ENCODE peak calls at places on chromosomes 1 and 21, in seven cellular contexts. K, A, X, Q, I, Y and R are unnamed samples.
A peak's percentile ranks its signal among the peaks of the same experiment; 100 is the strongest.

GRCh38 chr1:108976658-108977057 is 13.4 kb upstream of the CLCC1 start:
- DNase-seq in K (no peak), A (no peak), X (no peak), Q (no peak), I (no peak), Y (no peak), R (no peak)

GRCh38 chr1:94240822-94241221 is 3.4 kb upstream of the ARHGAP29 start:
- DNase-seq in K (no peak), A (no peak), X (no peak), Q (no peak), I (no peak), Y (no peak), R (no peak)

GRCh38 chr1:2375923-2376260 is 15.5 kb downstream of the MORN1 start:
- DNase-seq in K (no peak), A (peak; percentile 29), X (no peak), Q (no peak), I (no peak), Y (no peak), R (peak; percentile 35)

GRCh38 chr21:8989883-8990325 is 1531.5 kb upstream of the TPTE start:
- DNase-seq in K (peak; percentile 52), A (no peak), X (no peak), Q (no peak), I (no peak), Y (no peak), R (peak; percentile 77)

GRCh38 chr1:204114606-204115005 is 37.2 kb downstream of the ETNK2 start:
- DNase-seq in K (peak; percentile 13), A (no peak), X (no peak), Q (no peak), I (no peak), Y (no peak), R (no peak)

GRCh38 chr1:165381745-165382530 is 25.4 kb upstream of the LMX1A start:
- DNase-seq in K (no peak), A (no peak), X (no peak), Q (no peak), I (no peak), Y (no peak), R (no peak)

GRCh38 chr1:15213333-15213732 is 33.7 kb upstream of the FHAD1 start:
- DNase-seq in K (no peak), A (no peak), X (no peak), Q (no peak), I (no peak), Y (no peak), R (no peak)

GRCh38 chr21:41926068-41926806 is 27.6 kb downstream of the C2CD2 start:
- DNase-seq in K (peak; percentile 59), A (no peak), X (peak; percentile 49), Q (peak; percentile 43), I (no peak), Y (no peak), R (no peak)

GRCh38 chr21:41932576-41933258 is 21.1 kb downstream of the C2CD2 start:
- DNase-seq in K (peak; percentile 92), A (peak; percentile 73), X (no peak), Q (no peak), I (no peak), Y (no peak), R (peak; percentile 82)

GRCh38 chr1:220880726-220881506 is 1.7 kb downstream of the HLX start:
- DNase-seq in K (no peak), A (peak; percentile 85), X (no peak), Q (peak; percentile 52), I (no peak), Y (no peak), R (peak; percentile 90)

GRCh38 chr1:222632749-222633148 is 14.9 kb downstream of the MIA3 start:
- DNase-seq in K (no peak), A (no peak), X (no peak), Q (no peak), I (no peak), Y (no peak), R (no peak)

GRCh38 chr1:3431266-3431665 is 23.2 kb upstream of the ARHGEF16 start:
- DNase-seq in K (no peak), A (peak; percentile 29), X (no peak), Q (no peak), I (no peak), Y (no peak), R (peak; percentile 61)

GRCh38 chr1:57309608-57310007 is 114.3 kb downstream of the DAB1 start:
- DNase-seq in K (no peak), A (no peak), X (no peak), Q (no peak), I (no peak), Y (no peak), R (no peak)

GRCh38 chr1:119648620-119649004 is 546 bp upstream of the ZNF697 start:
- DNase-seq in K (no peak), A (no peak), X (no peak), Q (no peak), I (no peak), Y (no peak), R (no peak)

GRCh38 chr1:21143752-21144151 is 32.9 kb downstream of the EIF4G3 start:
- DNase-seq in K (no peak), A (no peak), X (no peak), Q (no peak), I (no peak), Y (no peak), R (no peak)

GRCh38 chr1:109913360-109913879 is 2.8 kb downstream of the CSF1 start:
- DNase-seq in K (no peak), A (no peak), X (no peak), Q (no peak), I (no peak), Y (no peak), R (no peak)

GRCh38 chr1:165828581-165829329 is 1.3 kb downstream of the UCK2 start:
- DNase-seq in K (peak; percentile 85), A (peak; percentile 53), X (peak; percentile 69), Q (peak; percentile 42), I (no peak), Y (no peak), R (no peak)

GRCh38 chr21:28991861-28992525 is 684 bp downstream of the LTN1 start:
- DNase-seq in K (peak; percentile 10), A (no peak), X (no peak), Q (no peak), I (no peak), Y (no peak), R (no peak)

GRCh38 chr1:159786966-159787365 is 6.2 kb downstream of the DUSP23 start:
- DNase-seq in K (no peak), A (no peak), X (no peak), Q (no peak), I (no peak), Y (no peak), R (no peak)

GRCh38 chr1:179448429-179449149 is 82.8 kb downstream of the AXDND1 start:
- DNase-seq in K (no peak), A (peak; percentile 47), X (no peak), Q (no peak), I (no peak), Y (no peak), R (no peak)

GRCh38 chr1:178133291-178133989 is 39.5 kb downstream of the RASAL2 start:
- DNase-seq in K (no peak), A (no peak), X (no peak), Q (no peak), I (no peak), Y (no peak), R (no peak)

GRCh38 chr1:93304716-93305138 is 41.0 kb upstream of the DR1 start:
- DNase-seq in K (peak; percentile 63), A (no peak), X (no peak), Q (peak; percentile 42), I (peak; percentile 29), Y (no peak), R (no peak)

GRCh38 chr1:95168638-95169411 is 51.7 kb downstream of the TLCD4 start:
- DNase-seq in K (peak; percentile 24), A (no peak), X (no peak), Q (no peak), I (no peak), Y (no peak), R (no peak)

GRCh38 chr21:46118871-46119564 is 21.1 kb downstream of the COL6A2 start:
- DNase-seq in K (no peak), A (no peak), X (no peak), Q (no peak), I (no peak), Y (no peak), R (peak; percentile 50)

GRCh38 chr1:3858231-3858981 is 1.1 kb downstream of the DFFB start:
- DNase-seq in K (peak; percentile 57), A (no peak), X (no peak), Q (peak; percentile 29), I (no peak), Y (no peak), R (no peak)

GRCh38 chr1:113783254-113784103 is 24.2 kb upstream of the PHTF1 start:
- DNase-seq in K (peak; percentile 57), A (no peak), X (no peak), Q (peak; percentile 43), I (no peak), Y (no peak), R (peak; percentile 56)

GRCh38 chr1:223401873-223402789 is 8.9 kb downstream of the CCDC185 start:
- DNase-seq in K (peak; percentile 90), A (no peak), X (no peak), Q (no peak), I (no peak), Y (no peak), R (no peak)

GRCh38 chr1:151056149-151056548 is 3.3 kb downstream of the CDC42SE1 start:
- DNase-seq in K (no peak), A (no peak), X (no peak), Q (no peak), I (no peak), Y (no peak), R (no peak)

GRCh38 chr1:197915797-197916686 is 1.1 kb upstream of the LHX9 start:
- DNase-seq in K (peak; percentile 72), A (peak; percentile 70), X (no peak), Q (no peak), I (no peak), Y (no peak), R (peak; percentile 81)

GRCh38 chr1:18482721-18483425 is 2.1 kb downstream of the KLHDC7A start:
- DNase-seq in K (peak; percentile 57), A (no peak), X (no peak), Q (no peak), I (no peak), Y (no peak), R (no peak)

GRCh38 chr1:177229781-177230180 is 59.0 kb downstream of the BRINP2 start:
- DNase-seq in K (no peak), A (no peak), X (no peak), Q (no peak), I (no peak), Y (no peak), R (no peak)